ENCODE peak calls at places on chromosomes 1 and 21, in five cellular contexts. H, G, O, P and W are unnamed samples.

GRCh38 chr21:17045214-17045835 is 467.5 kb upstream of the CXADR start:
- DNase-seq in H (no peak), G (peak; percentile 15), O (no peak), P (no peak), W (no peak)

GRCh38 chr21:33067457-33067856 is 2.5 kb upstream of the OLIG1 start:
- DNase-seq in H (no peak), P (no peak), G (no peak), O (no peak), W (no peak)

GRCh38 chr21:29072873-29073221 is 601 bp downstream of the CCT8 start:
- DNase-seq in P (no peak), G (peak; percentile 38), H (no peak), O (no peak), W (no peak)

GRCh38 chr1:11056504-11056903 is 3.3 kb downstream of the SRM start:
- DNase-seq in H (no peak), O (no peak), G (no peak), P (no peak), W (no peak)

GRCh38 chr1:209625205-209625549 is 27.0 kb downstream of the LAMB3 start:
- DNase-seq in O (no peak), H (no peak), G (no peak), P (no peak), W (no peak)

GRCh38 chr1:238537641-238538040 is 646.9 kb upstream of the ZP4 start:
- DNase-seq in P (no peak), H (no peak), G (no peak), O (no peak), W (no peak)

GRCh38 chr1:109543283-109543987 is 3.8 kb downstream of the GPR61 start:
- DNase-seq in G (no peak), O (no peak), H (no peak), P (no peak), W (no peak)

GRCh38 chr1:87683557-87683956 is 354.9 kb downstream of the LMO4 start:
- DNase-seq in O (no peak), P (no peak), H (no peak), G (no peak), W (no peak)

DNA sequence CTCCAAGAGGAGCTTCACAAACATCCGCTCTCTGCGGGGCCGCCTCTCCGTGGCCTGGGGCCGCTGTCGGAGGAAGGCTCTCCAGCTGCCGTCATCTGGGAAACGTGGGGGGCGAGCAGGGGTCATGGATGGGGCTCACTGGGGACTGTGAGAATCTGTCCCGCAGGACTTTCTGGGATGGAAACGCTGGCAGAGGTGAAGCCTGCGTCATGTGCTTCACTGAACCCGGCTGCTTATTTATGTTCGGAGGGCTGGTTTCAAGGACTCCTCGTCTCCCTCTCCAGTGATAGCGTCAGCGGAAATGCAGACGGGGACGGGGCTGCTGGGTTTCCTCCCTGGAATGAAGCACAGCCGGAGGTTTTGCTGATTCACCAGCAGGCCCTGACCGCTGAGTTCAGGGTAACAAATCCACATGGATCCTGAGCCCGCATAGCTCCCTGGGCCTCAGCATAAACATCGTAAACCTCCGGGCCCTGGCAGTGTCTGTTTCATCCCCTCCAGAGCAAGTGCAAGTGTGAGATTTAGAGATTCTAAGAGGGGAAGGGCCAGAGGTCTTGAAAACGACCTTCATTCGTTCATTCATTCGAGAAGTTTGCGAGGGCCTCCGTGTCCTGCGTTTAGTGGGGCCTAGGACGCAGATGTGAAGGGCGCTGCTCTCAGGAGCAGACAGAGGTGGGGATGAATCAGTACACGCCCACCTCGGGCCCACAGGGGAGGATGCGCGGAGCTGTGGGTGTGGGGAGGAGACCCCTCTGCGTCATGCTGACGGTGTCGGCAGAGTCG is 7.0 kb upstream of the POFUT2 start:
- DNase-seq in G (peak; percentile 100), H (peak; percentile 69), O (peak; percentile 32), P (peak; percentile 87), W (no peak)
- TF ChIP-seq POLR2A in G (peak; percentile 30), H (no peak), O (peak; percentile 13), P (no peak), W (no peak)

GRCh38 chr1:47927165-47927564 is 70.0 kb downstream of the TRABD2B start:
- DNase-seq in H (no peak), O (no peak), P (no peak), G (no peak), W (no peak)
- H3K27me3 ChIP-seq in H (no peaks in the 10 kb centered on the region), O (no peaks in the 10 kb centered on the region), P (peaks cover 3% of the 10 kb centered on the region), G (no peaks in the 10 kb centered on the region), W (no peaks in the 10 kb centered on the region)

DNA sequence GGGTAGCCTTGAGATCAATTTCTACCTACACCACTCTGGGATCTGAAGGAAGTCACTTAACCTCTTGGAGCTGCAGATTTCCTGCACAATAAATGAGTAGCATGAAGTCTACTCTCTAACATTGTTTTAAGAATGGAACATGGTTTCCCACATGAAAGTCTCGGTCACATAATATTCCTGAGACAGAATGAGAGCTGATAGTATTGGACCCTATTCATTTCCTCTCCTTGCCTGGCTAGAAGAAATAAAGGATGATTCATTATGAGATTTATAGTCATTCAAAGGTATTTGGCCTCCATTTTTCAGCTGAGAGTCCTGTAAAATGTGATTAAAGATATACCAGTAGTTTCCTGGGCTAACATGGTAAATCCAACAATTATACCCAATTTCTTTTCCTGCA is 56.7 kb downstream of the ARHGAP29 start:
- DNase-seq in O (no peak), P (no peak), G (peak; percentile 16), H (no peak), W (no peak)
- H3K36me3 ChIP-seq in O (no peaks in the 10 kb centered on the region), P (peaks cover 41% of the 10 kb centered on the region), G (peaks cover 12% of the 10 kb centered on the region), H (no peaks in the 10 kb centered on the region), W (no peaks in the 10 kb centered on the region)

DNA sequence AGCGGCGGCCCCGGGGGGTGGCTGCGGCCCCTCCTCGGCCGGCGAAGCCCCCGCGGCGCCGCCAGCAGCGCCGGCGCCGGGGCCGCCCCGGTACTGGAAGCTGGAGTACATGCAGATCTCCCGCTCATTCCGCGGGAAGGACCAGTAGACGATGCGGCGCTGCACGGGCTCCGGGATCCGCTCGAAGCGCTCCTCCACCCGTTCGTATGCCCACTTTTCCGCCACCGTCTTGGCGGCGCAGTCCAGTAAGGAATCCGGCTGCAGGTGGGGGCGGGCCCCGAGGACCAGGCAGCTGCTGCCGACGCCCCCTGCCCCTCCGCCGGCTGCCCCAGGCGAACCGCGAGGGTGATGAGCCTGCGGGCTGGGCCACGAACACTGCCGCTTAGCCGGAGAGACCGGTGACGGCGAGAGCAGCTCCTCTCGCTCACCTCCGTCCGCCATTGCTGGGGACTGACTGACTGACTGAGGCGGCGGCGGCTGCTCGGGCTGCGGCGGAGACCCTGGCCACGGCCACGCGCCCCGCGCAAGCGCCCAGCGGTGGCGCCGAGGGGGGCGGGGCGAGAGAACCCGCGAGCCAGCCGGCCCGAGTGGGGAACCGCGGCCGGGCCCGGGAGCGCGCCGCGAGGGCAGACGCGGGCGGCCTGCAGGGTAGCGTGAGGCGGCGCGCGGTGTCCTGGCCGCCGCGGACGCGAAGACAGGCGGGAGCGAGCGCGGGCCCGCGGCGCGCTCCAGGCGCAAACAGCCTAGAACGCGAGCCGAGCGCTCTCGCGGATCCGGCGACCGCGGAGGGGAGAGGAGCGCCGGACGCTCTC is at the start of gene ZSWIM5:
- DNase-seq in P (no peak), O (peak; percentile 68), H (peak; percentile 72), G (peak; percentile 42), W (no peak)
- TF ChIP-seq POLR2A in P (no peak), O (peak; percentile 34), H (peak; percentile 83), G (no peak), W (peak; percentile 58)

GRCh38 chr1:34927316-34927715 is 2.1 kb downstream of the DLGAP3 start:
- DNase-seq in G (no peak), O (no peak), H (no peak), P (no peak), W (no peak)

GRCh38 chr1:34924759-34925555 is 4.5 kb downstream of the DLGAP3 start:
- DNase-seq in O (no peak), G (peak; percentile 52), H (peak; percentile 56), P (no peak), W (no peak)

GRCh38 chr1:34926894-34927293 is 2.6 kb downstream of the DLGAP3 start:
- DNase-seq in G (no peak), O (no peak), H (no peak), P (no peak), W (no peak)

GRCh38 chr1:34925730-34926129 is 3.7 kb downstream of the DLGAP3 start:
- DNase-seq in P (no peak), H (no peak), G (no peak), O (no peak), W (no peak)

DNA sequence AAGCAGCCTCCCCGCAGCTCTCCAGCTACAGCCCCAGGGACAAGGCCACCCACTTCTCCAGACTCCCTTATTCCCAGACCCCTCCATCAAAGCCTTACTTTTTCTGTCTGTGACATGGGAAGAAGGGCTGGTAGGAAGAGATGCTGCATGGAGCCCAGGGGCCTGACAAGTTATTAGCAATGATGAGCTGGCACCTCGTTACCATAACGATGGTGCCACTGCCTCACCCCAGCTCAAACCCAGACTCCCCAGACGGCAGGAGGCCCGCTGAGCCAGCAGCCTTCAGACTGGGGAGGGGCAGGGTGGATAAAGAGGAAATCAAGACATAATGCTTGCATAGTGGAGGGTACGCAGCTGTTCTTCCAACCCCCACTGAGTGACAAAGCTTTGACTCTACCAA is 3.3 kb downstream of the DLGAP3 start:
- DNase-seq in O (no peak), H (no peak), P (no peak), G (no peak), W (no peak)
- H3K27me3 ChIP-seq in O (no peaks in the 10 kb centered on the region), H (peaks cover 12% of the 10 kb centered on the region), P (peaks cover 93% of the 10 kb centered on the region), G (peaks cover 47% of the 10 kb centered on the region), W (peaks cover 29% of the 10 kb centered on the region)

DNA sequence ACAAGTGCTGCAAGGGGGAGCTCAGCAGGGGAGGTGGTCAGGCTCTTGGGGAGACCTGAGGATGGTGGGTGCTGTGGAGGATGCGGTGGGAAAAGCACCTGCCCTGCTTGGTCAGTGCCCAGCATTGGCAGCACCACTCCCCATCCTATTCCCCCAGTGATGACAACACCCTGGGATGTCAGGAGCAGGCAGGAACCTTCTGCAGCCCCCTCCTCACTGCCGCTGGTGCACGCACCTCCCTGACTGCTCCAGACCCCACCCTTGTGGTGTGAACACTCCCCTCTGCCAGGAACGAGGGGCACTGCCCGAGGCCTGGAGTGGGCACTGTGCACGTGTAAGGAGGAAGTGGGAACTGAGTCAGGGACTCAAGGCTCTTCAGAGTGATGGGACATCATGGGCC is 12.5 kb downstream of the TMPRSS3 start:
- DNase-seq in G (no peak), H (no peak), O (no peak), P (no peak), W (no peak)
- H3K36me3 ChIP-seq in G (no peaks in the 10 kb centered on the region), H (no peaks in the 10 kb centered on the region), O (no peaks in the 10 kb centered on the region), P (no peaks in the 10 kb centered on the region), W (no peaks in the 10 kb centered on the region)

GRCh38 chr1:153670257-153670858 is 435 bp downstream of the ILF2 start:
- DNase-seq in O (no peak), G (no peak), H (no peak), P (no peak), W (no peak)

GRCh38 chr1:153667439-153667838 is 3.4 kb downstream of the ILF2 start:
- DNase-seq in O (no peak), P (no peak), G (no peak), H (no peak), W (no peak)

GRCh38 chr1:153669606-153670005 is 1.2 kb downstream of the ILF2 start:
- DNase-seq in G (no peak), O (no peak), H (no peak), P (no peak), W (no peak)

DNA sequence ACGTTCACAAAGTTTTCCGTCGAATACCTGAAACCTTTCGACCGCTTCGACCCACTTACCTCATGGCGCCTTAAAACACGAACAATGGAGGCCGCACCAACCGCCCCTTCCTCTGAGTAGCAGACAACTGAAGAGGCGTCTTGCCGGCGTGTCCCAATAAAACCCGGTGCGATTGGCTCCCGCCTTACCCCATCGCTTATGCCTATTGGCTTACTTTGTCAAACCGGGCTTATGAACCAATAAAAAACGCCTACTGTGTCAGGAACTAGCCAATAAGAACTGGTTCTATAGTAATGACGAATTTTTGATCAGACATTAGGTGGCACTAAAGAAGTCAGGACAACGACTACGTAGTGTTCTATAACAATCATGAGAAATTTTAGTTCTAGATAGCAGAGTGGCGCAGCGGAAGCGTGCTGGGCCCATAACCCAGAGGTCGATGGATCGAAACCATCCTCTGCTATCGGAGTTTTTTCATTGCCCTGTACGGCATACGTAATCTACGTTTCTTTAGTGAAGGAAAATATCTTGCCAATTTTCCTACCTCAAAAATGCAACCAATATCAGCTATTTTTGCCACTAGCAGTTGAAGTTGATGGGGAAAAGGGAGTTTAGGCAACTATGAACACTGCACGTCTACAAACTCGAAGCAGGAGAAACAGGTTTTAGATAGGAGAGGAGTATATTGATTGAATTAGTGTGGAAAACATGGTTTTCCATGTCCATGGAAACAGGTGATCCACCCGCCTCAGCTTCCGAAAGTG is at the start of gene ILF2:
- DNase-seq in O (peak; percentile 95), P (peak; percentile 99), G (peak; percentile 100), H (peak; percentile 97), W (peak; percentile 87)
- TF ChIP-seq POLR2A in O (peak; percentile 88), P (peak; percentile 60), G (peak; percentile 97), H (peak; percentile 89), W (peak; percentile 91)